ENCODE peak calls at places on chromosomes 12 and 14, in nine cellular contexts. One of them, this sample, is unnamed.

GRCh38 chr14:56895154-56895553 is 84.9 kb upstream of the OTX2 start:
- DNase-seq in thoracic aorta: no peak
- DNase-seq in GM10248: no peak
- DNase-seq in type B pancreatic cell: no peak
- DNase-seq in endothelial cell: no peak
- DNase-seq in mucosa of descending colon: no peak
- DNase-seq in fibroblast of mammary gland: no peak
- DNase-seq in progenitor cell of endocrine pancreas: no peak
- DNase-seq in fibroblast of pulmonary artery: no peak
- DNase-seq in this sample: no peak

GRCh38 chr12:56839489-56840442 is 76.6 kb downstream of the HSD17B6 start:
- DNase-seq in thoracic aorta: no peak
- DNase-seq in GM10248: peak
- DNase-seq in type B pancreatic cell: no peak
- DNase-seq in endothelial cell: peak
- DNase-seq in mucosa of descending colon: no peak
- DNase-seq in fibroblast of mammary gland: peak
- DNase-seq in progenitor cell of endocrine pancreas: no peak
- DNase-seq in fibroblast of pulmonary artery: peak
- DNase-seq in this sample: peak

GRCh38 chr14:48970995-48971394 is 615.2 kb downstream of the RPS29 start:
- DNase-seq in thoracic aorta: no peak
- DNase-seq in GM10248: no peak
- DNase-seq in type B pancreatic cell: no peak
- DNase-seq in endothelial cell: no peak
- DNase-seq in mucosa of descending colon: no peak
- DNase-seq in fibroblast of mammary gland: no peak
- DNase-seq in progenitor cell of endocrine pancreas: no peak
- DNase-seq in fibroblast of pulmonary artery: peak
- DNase-seq in this sample: no peak

GRCh38 chr12:52618866-52619265 is 507 bp upstream of the KRT73 start:
- DNase-seq in thoracic aorta: no peak
- DNase-seq in GM10248: no peak
- DNase-seq in type B pancreatic cell: peak
- DNase-seq in endothelial cell: no peak
- DNase-seq in mucosa of descending colon: no peak
- DNase-seq in fibroblast of mammary gland: no peak
- DNase-seq in progenitor cell of endocrine pancreas: no peak
- DNase-seq in fibroblast of pulmonary artery: no peak
- DNase-seq in this sample: no peak

GRCh38 chr12:111368291-111368683 is 608 bp downstream of the PHETA1 start:
- DNase-seq in thoracic aorta: no peak
- DNase-seq in GM10248: no peak
- DNase-seq in type B pancreatic cell: no peak
- DNase-seq in endothelial cell: peak
- DNase-seq in mucosa of descending colon: peak
- DNase-seq in fibroblast of mammary gland: no peak
- DNase-seq in progenitor cell of endocrine pancreas: no peak
- DNase-seq in fibroblast of pulmonary artery: no peak
- DNase-seq in this sample: no peak

GRCh38 chr12:118980407-118981014 is 830 bp upstream of the SRRM4 start:
- DNase-seq in thoracic aorta: no peak
- DNase-seq in GM10248: no peak
- DNase-seq in type B pancreatic cell: no peak
- DNase-seq in endothelial cell: peak
- DNase-seq in mucosa of descending colon: no peak
- DNase-seq in fibroblast of mammary gland: no peak
- DNase-seq in progenitor cell of endocrine pancreas: no peak
- DNase-seq in fibroblast of pulmonary artery: no peak
- DNase-seq in this sample: no peak

GRCh38 chr12:94676011-94676709 is 25.8 kb upstream of the TMCC3 start:
- DNase-seq in thoracic aorta: no peak
- DNase-seq in GM10248: peak
- DNase-seq in type B pancreatic cell: no peak
- DNase-seq in endothelial cell: no peak
- DNase-seq in mucosa of descending colon: no peak
- DNase-seq in fibroblast of mammary gland: no peak
- DNase-seq in progenitor cell of endocrine pancreas: no peak
- DNase-seq in fibroblast of pulmonary artery: peak
- DNase-seq in this sample: peak

GRCh38 chr14:58805057-58805456 is 167.3 kb downstream of the DACT1 start:
- DNase-seq in thoracic aorta: no peak
- DNase-seq in GM10248: no peak
- DNase-seq in type B pancreatic cell: no peak
- DNase-seq in endothelial cell: no peak
- DNase-seq in mucosa of descending colon: no peak
- DNase-seq in fibroblast of mammary gland: peak
- DNase-seq in progenitor cell of endocrine pancreas: no peak
- DNase-seq in fibroblast of pulmonary artery: peak
- DNase-seq in this sample: no peak

GRCh38 chr12:39780527-39781446 is 161.2 kb upstream of the ABCD2 start:
- DNase-seq in thoracic aorta: no peak
- DNase-seq in GM10248: no peak
- DNase-seq in type B pancreatic cell: no peak
- DNase-seq in endothelial cell: no peak
- DNase-seq in mucosa of descending colon: no peak
- DNase-seq in fibroblast of mammary gland: peak
- DNase-seq in progenitor cell of endocrine pancreas: no peak
- DNase-seq in fibroblast of pulmonary artery: no peak
- DNase-seq in this sample: no peak

GRCh38 chr12:52210186-52210924 is 18.5 kb upstream of the KRT80 start:
- DNase-seq in thoracic aorta: no peak
- DNase-seq in GM10248: no peak
- DNase-seq in type B pancreatic cell: no peak
- DNase-seq in endothelial cell: no peak
- DNase-seq in mucosa of descending colon: no peak
- DNase-seq in fibroblast of mammary gland: peak
- DNase-seq in progenitor cell of endocrine pancreas: no peak
- DNase-seq in fibroblast of pulmonary artery: peak
- DNase-seq in this sample: no peak

GRCh38 chr12:91506461-91506860 is 323.8 kb upstream of the DCN start:
- DNase-seq in thoracic aorta: no peak
- DNase-seq in GM10248: no peak
- DNase-seq in type B pancreatic cell: no peak
- DNase-seq in endothelial cell: no peak
- DNase-seq in mucosa of descending colon: no peak
- DNase-seq in fibroblast of mammary gland: no peak
- DNase-seq in progenitor cell of endocrine pancreas: no peak
- DNase-seq in fibroblast of pulmonary artery: no peak
- DNase-seq in this sample: no peak

GRCh38 chr12:6945613-6946012 is 1.8 kb downstream of the C12orf57 start:
- DNase-seq in thoracic aorta: no peak
- DNase-seq in GM10248: no peak
- DNase-seq in type B pancreatic cell: no peak
- DNase-seq in endothelial cell: no peak
- DNase-seq in mucosa of descending colon: peak
- DNase-seq in fibroblast of mammary gland: no peak
- DNase-seq in progenitor cell of endocrine pancreas: no peak
- DNase-seq in fibroblast of pulmonary artery: no peak
- DNase-seq in this sample: no peak

GRCh38 chr12:23098110-23099049 is 473.4 kb downstream of the ETNK1 start:
- DNase-seq in thoracic aorta: no peak
- DNase-seq in GM10248: no peak
- DNase-seq in type B pancreatic cell: no peak
- DNase-seq in endothelial cell: no peak
- DNase-seq in mucosa of descending colon: no peak
- DNase-seq in fibroblast of mammary gland: peak
- DNase-seq in progenitor cell of endocrine pancreas: no peak
- DNase-seq in fibroblast of pulmonary artery: no peak
- DNase-seq in this sample: no peak

GRCh38 chr12:13173537-13173936 is 23.0 kb upstream of the EMP1 start:
- DNase-seq in thoracic aorta: peak
- DNase-seq in GM10248: peak
- DNase-seq in type B pancreatic cell: no peak
- DNase-seq in endothelial cell: no peak
- DNase-seq in mucosa of descending colon: no peak
- DNase-seq in fibroblast of mammary gland: peak
- DNase-seq in progenitor cell of endocrine pancreas: no peak
- DNase-seq in fibroblast of pulmonary artery: peak
- DNase-seq in this sample: peak

GRCh38 chr12:38898001-38898684 is 7.2 kb downstream of the CPNE8 start:
- DNase-seq in thoracic aorta: no peak
- DNase-seq in GM10248: no peak
- DNase-seq in type B pancreatic cell: no peak
- DNase-seq in endothelial cell: no peak
- DNase-seq in mucosa of descending colon: no peak
- DNase-seq in fibroblast of mammary gland: no peak
- DNase-seq in progenitor cell of endocrine pancreas: no peak
- DNase-seq in fibroblast of pulmonary artery: no peak
- DNase-seq in this sample: no peak

GRCh38 chr14:102374264-102374663 is 11.5 kb downstream of the TECPR2 start:
- DNase-seq in thoracic aorta: no peak
- DNase-seq in GM10248: no peak
- DNase-seq in type B pancreatic cell: no peak
- DNase-seq in endothelial cell: no peak
- DNase-seq in mucosa of descending colon: no peak
- DNase-seq in fibroblast of mammary gland: no peak
- DNase-seq in progenitor cell of endocrine pancreas: no peak
- DNase-seq in fibroblast of pulmonary artery: no peak
- DNase-seq in this sample: no peak

GRCh38 chr14:88384653-88385205 is 728 bp upstream of the SPATA7 start:
- DNase-seq in thoracic aorta: no peak
- DNase-seq in GM10248: no peak
- DNase-seq in type B pancreatic cell: no peak
- DNase-seq in endothelial cell: no peak
- DNase-seq in mucosa of descending colon: no peak
- DNase-seq in fibroblast of mammary gland: peak
- DNase-seq in progenitor cell of endocrine pancreas: no peak
- DNase-seq in fibroblast of pulmonary artery: peak
- DNase-seq in this sample: no peak

GRCh38 chr12:22101749-22102243 is 55.8 kb downstream of the CMAS start:
- DNase-seq in thoracic aorta: no peak
- DNase-seq in GM10248: no peak
- DNase-seq in type B pancreatic cell: no peak
- DNase-seq in endothelial cell: no peak
- DNase-seq in mucosa of descending colon: no peak
- DNase-seq in fibroblast of mammary gland: peak
- DNase-seq in progenitor cell of endocrine pancreas: no peak
- DNase-seq in fibroblast of pulmonary artery: peak
- DNase-seq in this sample: no peak

DNA sequence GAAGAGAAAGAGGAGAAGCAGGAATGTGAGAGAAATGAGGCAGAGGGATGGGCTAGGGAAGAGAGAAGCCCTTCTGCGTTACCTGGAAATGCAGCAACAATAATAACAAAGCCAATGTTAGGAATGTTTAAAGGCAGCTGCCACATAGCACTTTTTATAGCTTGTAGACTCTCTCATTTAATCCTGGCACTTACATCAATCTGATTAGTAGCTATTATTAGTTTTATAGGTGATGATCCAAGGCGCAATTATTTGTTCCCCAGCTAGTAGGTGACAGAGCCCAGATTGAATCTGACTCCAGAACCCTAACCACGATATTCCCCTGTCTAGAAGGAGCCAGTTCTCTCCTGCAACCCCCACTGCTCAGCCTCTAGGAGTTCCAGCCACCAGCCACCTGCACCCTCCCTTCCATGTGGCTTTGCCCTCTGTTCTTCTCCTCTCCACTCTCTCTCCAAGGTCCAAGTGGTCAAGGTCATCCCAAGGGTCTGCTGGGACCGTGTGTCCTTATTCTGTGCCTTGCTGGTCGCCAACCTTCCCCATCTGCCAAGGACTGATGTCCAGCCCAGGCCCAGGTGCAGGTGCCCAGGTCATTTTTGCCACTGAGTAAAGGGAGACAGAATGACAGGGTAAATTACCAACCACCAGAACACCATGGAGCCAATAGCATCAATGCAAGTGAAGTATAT is 29.4 kb upstream of the CIPC start:
- DNase-seq in thoracic aorta: no peak
- DNase-seq in GM10248: no peak
- DNase-seq in type B pancreatic cell: no peak
- DNase-seq in endothelial cell: no peak
- DNase-seq in mucosa of descending colon: no peak
- DNase-seq in fibroblast of mammary gland: no peak
- DNase-seq in progenitor cell of endocrine pancreas: no peak
- DNase-seq in fibroblast of pulmonary artery: no peak
- DNase-seq in this sample: no peak
- TF ChIP-seq CTCF in thoracic aorta: no peak
- TF ChIP-seq CTCF in GM10248: no peak
- TF ChIP-seq CTCF in type B pancreatic cell: no peak
- TF ChIP-seq CTCF in endothelial cell: peak
- TF ChIP-seq CTCF in mucosa of descending colon: no peak
- TF ChIP-seq CTCF in fibroblast of mammary gland: no peak
- TF ChIP-seq CTCF in progenitor cell of endocrine pancreas: no peak
- TF ChIP-seq CTCF in fibroblast of pulmonary artery: no peak
- TF ChIP-seq CTCF in this sample: no peak

DNA sequence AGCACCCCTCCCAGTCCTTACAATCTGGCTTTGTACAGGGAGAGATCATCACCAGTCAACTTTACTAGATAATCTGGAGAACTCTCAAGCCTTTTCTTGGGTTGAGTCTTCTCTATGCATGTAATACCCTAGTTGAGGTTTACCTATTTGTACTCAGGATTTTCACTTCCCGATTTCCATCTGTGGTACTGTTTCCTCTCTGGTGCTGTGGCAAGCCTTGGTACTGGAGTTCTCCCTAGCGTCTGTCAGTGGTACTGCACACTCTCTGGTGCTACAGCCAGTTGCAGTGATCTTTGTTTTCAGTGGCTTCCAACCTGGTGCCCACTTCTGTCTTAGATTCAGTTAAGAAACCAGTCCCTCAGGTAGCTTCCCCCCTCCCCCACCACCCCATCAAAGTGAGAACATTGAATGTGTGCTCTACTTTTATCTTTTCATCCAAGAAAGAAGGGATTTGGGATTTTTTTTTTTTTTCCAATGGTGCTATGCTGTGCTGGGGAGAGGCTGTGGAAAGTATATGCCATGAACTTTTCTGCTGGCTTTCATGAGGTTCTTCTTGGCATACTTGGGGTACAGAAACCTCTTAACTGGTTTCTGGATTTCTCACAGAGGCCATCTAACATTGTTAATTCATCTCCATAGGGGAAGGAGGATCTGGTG is 69.4 kb upstream of the EVL start:
- DNase-seq in thoracic aorta: no peak
- DNase-seq in GM10248: peak
- DNase-seq in type B pancreatic cell: no peak
- DNase-seq in endothelial cell: peak
- DNase-seq in mucosa of descending colon: no peak
- DNase-seq in fibroblast of mammary gland: peak
- DNase-seq in progenitor cell of endocrine pancreas: no peak
- DNase-seq in fibroblast of pulmonary artery: peak
- DNase-seq in this sample: peak
- TF ChIP-seq CTCF in thoracic aorta: peak
- TF ChIP-seq CTCF in GM10248: peak
- TF ChIP-seq CTCF in type B pancreatic cell: peak
- TF ChIP-seq CTCF in endothelial cell: peak
- TF ChIP-seq CTCF in mucosa of descending colon: peak
- TF ChIP-seq CTCF in fibroblast of mammary gland: peak
- TF ChIP-seq CTCF in progenitor cell of endocrine pancreas: peak
- TF ChIP-seq CTCF in fibroblast of pulmonary artery: peak
- TF ChIP-seq CTCF in this sample: peak

GRCh38 chr12:53657041-53657440 is 18.8 kb downstream of the ATP5MC2 start:
- DNase-seq in thoracic aorta: no peak
- DNase-seq in GM10248: no peak
- DNase-seq in type B pancreatic cell: no peak
- DNase-seq in endothelial cell: no peak
- DNase-seq in mucosa of descending colon: no peak
- DNase-seq in fibroblast of mammary gland: peak
- DNase-seq in progenitor cell of endocrine pancreas: no peak
- DNase-seq in fibroblast of pulmonary artery: no peak
- DNase-seq in this sample: no peak
- TF ChIP-seq CTCF in thoracic aorta: no peak
- TF ChIP-seq CTCF in GM10248: no peak
- TF ChIP-seq CTCF in type B pancreatic cell: no peak
- TF ChIP-seq CTCF in endothelial cell: no peak
- TF ChIP-seq CTCF in mucosa of descending colon: no peak
- TF ChIP-seq CTCF in fibroblast of mammary gland: no peak
- TF ChIP-seq CTCF in progenitor cell of endocrine pancreas: no peak
- TF ChIP-seq CTCF in fibroblast of pulmonary artery: no peak
- TF ChIP-seq CTCF in this sample: no peak

GRCh38 chr12:114368685-114369084 is 37.3 kb downstream of the TBX5 start:
- DNase-seq in thoracic aorta: no peak
- DNase-seq in GM10248: no peak
- DNase-seq in type B pancreatic cell: no peak
- DNase-seq in endothelial cell: no peak
- DNase-seq in mucosa of descending colon: no peak
- DNase-seq in fibroblast of mammary gland: no peak
- DNase-seq in progenitor cell of endocrine pancreas: no peak
- DNase-seq in fibroblast of pulmonary artery: no peak
- DNase-seq in this sample: no peak
- TF ChIP-seq CTCF in thoracic aorta: no peak
- TF ChIP-seq CTCF in GM10248: no peak
- TF ChIP-seq CTCF in type B pancreatic cell: no peak
- TF ChIP-seq CTCF in endothelial cell: no peak
- TF ChIP-seq CTCF in mucosa of descending colon: no peak
- TF ChIP-seq CTCF in fibroblast of mammary gland: no peak
- TF ChIP-seq CTCF in progenitor cell of endocrine pancreas: no peak
- TF ChIP-seq CTCF in fibroblast of pulmonary artery: no peak
- TF ChIP-seq CTCF in this sample: no peak